ENCODE peak calls at places on chromosomes 16 and 17, in four cellular contexts. One of them, this sample, is unnamed. For H3K4me1, the result is how much of the 10 kb centered on the place peaks cover.

GRCh38 chr17:41442772-41443171 is 2.0 kb upstream of the KRT38 start:
- DNase-seq in thoracic aorta: no peak
- DNase-seq in fibroblast of lung: peak
- DNase-seq in CD4-positive, CD25-positive, alpha-beta regulatory T cell: no peak
- DNase-seq in this sample: no peak

GRCh38 chr17:39966771-39967170 is 4.0 kb downstream of the GSDMA start:
- DNase-seq in thoracic aorta: no peak
- DNase-seq in fibroblast of lung: no peak
- DNase-seq in CD4-positive, CD25-positive, alpha-beta regulatory T cell: no peak
- DNase-seq in this sample: no peak

GRCh38 chr16:65375651-65376050 is 253.8 kb upstream of the CDH11 start:
- DNase-seq in thoracic aorta: no peak
- DNase-seq in fibroblast of lung: peak
- DNase-seq in CD4-positive, CD25-positive, alpha-beta regulatory T cell: no peak
- DNase-seq in this sample: no peak

GRCh38 chr16:23296994-23297393 is 5.1 kb upstream of the SCNN1B start:
- DNase-seq in thoracic aorta: no peak
- DNase-seq in fibroblast of lung: no peak
- DNase-seq in CD4-positive, CD25-positive, alpha-beta regulatory T cell: no peak
- DNase-seq in this sample: no peak

GRCh38 chr16:21060027-21060510 is 90.6 kb downstream of the DNAH3 start:
- DNase-seq in thoracic aorta: no peak
- DNase-seq in fibroblast of lung: no peak
- DNase-seq in CD4-positive, CD25-positive, alpha-beta regulatory T cell: no peak
- DNase-seq in this sample: no peak

GRCh38 chr16:30061195-30061554 is 4.4 kb upstream of the ALDOA start:
- DNase-seq in thoracic aorta: no peak
- DNase-seq in fibroblast of lung: no peak
- DNase-seq in CD4-positive, CD25-positive, alpha-beta regulatory T cell: no peak
- DNase-seq in this sample: no peak

GRCh38 chr16:1643521-1643920 is 31.4 kb downstream of the CRAMP1 start:
- DNase-seq in thoracic aorta: no peak
- DNase-seq in fibroblast of lung: no peak
- DNase-seq in CD4-positive, CD25-positive, alpha-beta regulatory T cell: no peak
- DNase-seq in this sample: no peak

GRCh38 chr16:47316686-47317085 is 144.2 kb downstream of the ITFG1 start:
- DNase-seq in thoracic aorta: no peak
- DNase-seq in fibroblast of lung: no peak
- DNase-seq in CD4-positive, CD25-positive, alpha-beta regulatory T cell: no peak
- DNase-seq in this sample: no peak

GRCh38 chr17:41618341-41619161 is 5.8 kb downstream of the KRT17 start:
- DNase-seq in thoracic aorta: no peak
- DNase-seq in fibroblast of lung: no peak
- DNase-seq in CD4-positive, CD25-positive, alpha-beta regulatory T cell: no peak
- DNase-seq in this sample: no peak

GRCh38 chr16:53937068-53937614 is 233.2 kb downstream of the FTO start:
- DNase-seq in thoracic aorta: no peak
- DNase-seq in fibroblast of lung: no peak
- DNase-seq in CD4-positive, CD25-positive, alpha-beta regulatory T cell: no peak
- DNase-seq in this sample: no peak

GRCh38 chr17:33940769-33941168 is 314.3 kb upstream of the CCL2 start:
- DNase-seq in thoracic aorta: no peak
- DNase-seq in fibroblast of lung: peak
- DNase-seq in CD4-positive, CD25-positive, alpha-beta regulatory T cell: no peak
- DNase-seq in this sample: no peak

GRCh38 chr16:20624882-20625807 is 49.0 kb upstream of the ACSM2B start:
- DNase-seq in thoracic aorta: no peak
- DNase-seq in fibroblast of lung: no peak
- DNase-seq in CD4-positive, CD25-positive, alpha-beta regulatory T cell: no peak
- DNase-seq in this sample: no peak

GRCh38 chr17:48641541-48642058 is 15.4 kb upstream of the HOXB9 start:
- DNase-seq in thoracic aorta: no peak
- DNase-seq in fibroblast of lung: no peak
- DNase-seq in CD4-positive, CD25-positive, alpha-beta regulatory T cell: no peak
- DNase-seq in this sample: no peak

GRCh38 chr17:79610151-79610645 is 653 bp downstream of the RBFOX3 start:
- DNase-seq in thoracic aorta: no peak
- DNase-seq in fibroblast of lung: no peak
- DNase-seq in CD4-positive, CD25-positive, alpha-beta regulatory T cell: no peak
- DNase-seq in this sample: no peak

GRCh38 chr17:58626905-58627304 is 64.9 kb downstream of the TEX14 start:
- DNase-seq in thoracic aorta: no peak
- DNase-seq in fibroblast of lung: no peak
- DNase-seq in CD4-positive, CD25-positive, alpha-beta regulatory T cell: no peak
- DNase-seq in this sample: no peak

GRCh38 chr17:67999291-67999911 is 3.1 kb upstream of the C17orf58 start:
- DNase-seq in thoracic aorta: no peak
- DNase-seq in fibroblast of lung: peak
- DNase-seq in CD4-positive, CD25-positive, alpha-beta regulatory T cell: no peak
- DNase-seq in this sample: no peak

GRCh38 chr17:78048346-78049292 is 79.9 kb downstream of the TMC6 start:
- DNase-seq in thoracic aorta: no peak
- DNase-seq in fibroblast of lung: no peak
- DNase-seq in CD4-positive, CD25-positive, alpha-beta regulatory T cell: no peak
- DNase-seq in this sample: no peak

GRCh38 chr16:57128787-57129389 is 36.5 kb downstream of the CPNE2 start:
- DNase-seq in thoracic aorta: no peak
- DNase-seq in fibroblast of lung: no peak
- DNase-seq in CD4-positive, CD25-positive, alpha-beta regulatory T cell: peak
- DNase-seq in this sample: peak

GRCh38 chr16:69741519-69741918 is 13.2 kb downstream of the NOB1 start:
- DNase-seq in thoracic aorta: no peak
- DNase-seq in fibroblast of lung: peak
- DNase-seq in CD4-positive, CD25-positive, alpha-beta regulatory T cell: no peak
- DNase-seq in this sample: no peak

GRCh38 chr16:73329363-73330306 is 281.7 kb upstream of the ZFHX3 start:
- DNase-seq in thoracic aorta: no peak
- DNase-seq in fibroblast of lung: peak
- DNase-seq in CD4-positive, CD25-positive, alpha-beta regulatory T cell: no peak
- DNase-seq in this sample: no peak

GRCh38 chr16:88014201-88014781 is 63.1 kb downstream of the BANP start:
- DNase-seq in thoracic aorta: no peak
- DNase-seq in fibroblast of lung: peak
- DNase-seq in CD4-positive, CD25-positive, alpha-beta regulatory T cell: no peak
- DNase-seq in this sample: no peak

GRCh38 chr16:8155275-8155674 is 435.0 kb downstream of the TMEM114 start:
- DNase-seq in thoracic aorta: no peak
- DNase-seq in fibroblast of lung: no peak
- DNase-seq in CD4-positive, CD25-positive, alpha-beta regulatory T cell: no peak
- DNase-seq in this sample: no peak

GRCh38 chr16:87465306-87465705 is 27.5 kb downstream of the ZCCHC14 start:
- DNase-seq in thoracic aorta: peak
- DNase-seq in fibroblast of lung: peak
- DNase-seq in CD4-positive, CD25-positive, alpha-beta regulatory T cell: no peak
- DNase-seq in this sample: no peak

GRCh38 chr17:28189667-28190066 is 129.3 kb upstream of the TMEM97 start:
- DNase-seq in thoracic aorta: no peak
- DNase-seq in fibroblast of lung: no peak
- DNase-seq in CD4-positive, CD25-positive, alpha-beta regulatory T cell: no peak
- DNase-seq in this sample: no peak

GRCh38 chr16:25222959-25223358 is 6.2 kb downstream of the AQP8 start:
- DNase-seq in thoracic aorta: no peak
- DNase-seq in fibroblast of lung: no peak
- DNase-seq in CD4-positive, CD25-positive, alpha-beta regulatory T cell: no peak
- DNase-seq in this sample: no peak

GRCh38 chr17:75078097-75079022 is 9.4 kb upstream of the SLC16A5 start:
- DNase-seq in thoracic aorta: no peak
- DNase-seq in fibroblast of lung: peak
- DNase-seq in CD4-positive, CD25-positive, alpha-beta regulatory T cell: no peak
- DNase-seq in this sample: no peak

GRCh38 chr16:68396481-68396880 is 51.8 kb downstream of the SMPD3 start:
- DNase-seq in thoracic aorta: no peak
- DNase-seq in fibroblast of lung: peak
- DNase-seq in CD4-positive, CD25-positive, alpha-beta regulatory T cell: peak
- DNase-seq in this sample: peak

GRCh38 chr16:84773312-84773711 is 46.5 kb upstream of the CRISPLD2 start:
- DNase-seq in thoracic aorta: no peak
- DNase-seq in fibroblast of lung: no peak
- DNase-seq in CD4-positive, CD25-positive, alpha-beta regulatory T cell: no peak
- DNase-seq in this sample: no peak

GRCh38 chr16:1534021-1535020 is 855 bp downstream of the TMEM204 start:
- DNase-seq in thoracic aorta: no peak
- DNase-seq in fibroblast of lung: no peak
- DNase-seq in CD4-positive, CD25-positive, alpha-beta regulatory T cell: no peak
- DNase-seq in this sample: no peak

GRCh38 chr16:57618306-57619132 is 9.9 kb upstream of the ADGRG1 start:
- DNase-seq in thoracic aorta: no peak
- DNase-seq in fibroblast of lung: no peak
- DNase-seq in CD4-positive, CD25-positive, alpha-beta regulatory T cell: no peak
- DNase-seq in this sample: no peak

GRCh38 chr16:1121601-1122000 is 25.6 kb upstream of the C1QTNF8 start:
- DNase-seq in thoracic aorta: no peak
- DNase-seq in fibroblast of lung: no peak
- DNase-seq in CD4-positive, CD25-positive, alpha-beta regulatory T cell: no peak
- DNase-seq in this sample: no peak

GRCh38 chr16:75732871-75733270 is 6.6 kb upstream of the CPHXL start:
- DNase-seq in thoracic aorta: no peak
- DNase-seq in fibroblast of lung: no peak
- DNase-seq in CD4-positive, CD25-positive, alpha-beta regulatory T cell: no peak
- DNase-seq in this sample: no peak

GRCh38 chr17:64572682-64573154 is 65.9 kb downstream of the CEP95 start:
- DNase-seq in thoracic aorta: no peak
- DNase-seq in fibroblast of lung: peak
- DNase-seq in CD4-positive, CD25-positive, alpha-beta regulatory T cell: peak
- DNase-seq in this sample: peak

DNA sequence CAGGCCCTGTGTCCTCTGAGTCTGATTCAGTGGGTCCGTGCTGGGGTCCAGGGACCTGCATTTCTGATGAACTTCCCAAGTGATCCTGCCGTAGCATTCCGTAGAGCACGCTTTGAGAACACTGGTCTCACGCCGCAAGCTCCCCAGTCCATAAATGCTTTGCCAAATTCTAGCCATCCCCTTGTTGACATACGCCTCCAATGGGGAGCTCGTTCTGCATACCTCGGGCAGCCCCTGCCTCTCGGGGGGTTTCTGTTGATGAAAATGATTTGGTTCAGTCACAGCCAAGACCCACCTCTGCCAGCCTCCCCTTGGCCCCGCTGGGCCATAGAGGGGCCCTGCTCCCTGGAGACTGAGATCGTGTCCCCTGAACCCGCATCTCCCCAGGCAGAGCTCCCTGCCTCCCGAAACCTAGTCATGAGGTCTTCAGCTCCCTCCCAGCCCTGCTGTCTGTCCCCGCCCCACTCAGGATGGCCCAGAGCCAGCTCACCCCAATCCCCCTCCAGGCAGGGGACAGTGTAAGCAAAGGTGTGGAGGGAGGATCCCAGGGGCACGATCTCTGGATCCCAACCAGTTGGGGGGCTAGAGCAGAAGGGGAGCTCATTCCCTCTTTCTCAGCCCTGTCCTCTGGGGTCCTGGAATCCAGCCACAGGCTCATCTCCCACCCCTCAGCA is 16.2 kb upstream of the SPNS2 start:
- DNase-seq in thoracic aorta: no peak
- DNase-seq in fibroblast of lung: no peak
- DNase-seq in CD4-positive, CD25-positive, alpha-beta regulatory T cell: no peak
- DNase-seq in this sample: no peak
- H3K4me3 ChIP-seq in thoracic aorta: no peak
- H3K4me3 ChIP-seq in fibroblast of lung: no peak
- H3K4me3 ChIP-seq in CD4-positive, CD25-positive, alpha-beta regulatory T cell: no peak
- H3K4me3 ChIP-seq in this sample: no peak

GRCh38 chr17:1110844-1111598 is 68.8 kb downstream of the ABR start:
- DNase-seq in thoracic aorta: peak
- DNase-seq in fibroblast of lung: peak
- DNase-seq in CD4-positive, CD25-positive, alpha-beta regulatory T cell: no peak
- DNase-seq in this sample: peak
- H3K4me1 ChIP-seq in thoracic aorta: under half
- H3K4me1 ChIP-seq in fibroblast of lung: under half
- H3K4me1 ChIP-seq in CD4-positive, CD25-positive, alpha-beta regulatory T cell: under half
- H3K4me1 ChIP-seq in this sample: under half

GRCh38 chr17:50207792-50208567 is 6.5 kb upstream of the COL1A1 start:
- DNase-seq in thoracic aorta: no peak
- DNase-seq in fibroblast of lung: no peak
- DNase-seq in CD4-positive, CD25-positive, alpha-beta regulatory T cell: no peak
- DNase-seq in this sample: no peak

GRCh38 chr17:50209472-50210248 is 8.2 kb upstream of the COL1A1 start:
- DNase-seq in thoracic aorta: peak
- DNase-seq in fibroblast of lung: peak
- DNase-seq in CD4-positive, CD25-positive, alpha-beta regulatory T cell: no peak
- DNase-seq in this sample: peak

GRCh38 chr17:50209133-50209471 is 7.7 kb upstream of the COL1A1 start:
- DNase-seq in thoracic aorta: no peak
- DNase-seq in fibroblast of lung: no peak
- DNase-seq in CD4-positive, CD25-positive, alpha-beta regulatory T cell: no peak
- DNase-seq in this sample: no peak

GRCh38 chr17:50207318-50207717 is 5.9 kb upstream of the COL1A1 start:
- DNase-seq in thoracic aorta: no peak
- DNase-seq in fibroblast of lung: no peak
- DNase-seq in CD4-positive, CD25-positive, alpha-beta regulatory T cell: no peak
- DNase-seq in this sample: no peak

DNA sequence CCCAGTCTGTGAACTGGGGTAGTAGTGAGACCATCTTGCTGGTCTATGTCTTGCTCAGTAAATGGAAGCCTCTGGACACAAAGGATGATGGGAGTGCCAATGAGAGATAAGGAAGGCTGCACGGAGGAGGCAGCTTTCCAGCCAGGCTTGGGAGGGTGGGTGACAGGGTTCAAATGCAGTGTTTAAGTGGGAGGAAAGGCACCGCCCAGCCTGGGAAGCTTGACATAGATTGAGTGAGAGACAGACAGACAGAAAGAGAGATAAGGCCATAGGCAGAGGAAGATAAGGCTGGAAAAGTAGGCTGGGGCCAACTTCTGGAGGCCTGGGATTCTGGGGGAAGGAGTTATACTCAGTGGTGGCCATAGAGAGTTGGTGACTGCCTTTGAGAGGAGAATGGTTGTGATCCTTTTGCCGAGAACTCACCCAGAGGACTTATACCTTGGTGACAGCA is 7.2 kb upstream of the COL1A1 start:
- DNase-seq in thoracic aorta: no peak
- DNase-seq in fibroblast of lung: no peak
- DNase-seq in CD4-positive, CD25-positive, alpha-beta regulatory T cell: no peak
- DNase-seq in this sample: no peak
- H3K27ac ChIP-seq in thoracic aorta: peak
- H3K27ac ChIP-seq in fibroblast of lung: peak
- H3K27ac ChIP-seq in CD4-positive, CD25-positive, alpha-beta regulatory T cell: no peak
- H3K27ac ChIP-seq in this sample: no peak

GRCh38 chr17:76492989-76493501 is 8.2 kb downstream of the RHBDF2 start:
- DNase-seq in thoracic aorta: no peak
- DNase-seq in fibroblast of lung: peak
- DNase-seq in CD4-positive, CD25-positive, alpha-beta regulatory T cell: no peak
- DNase-seq in this sample: peak

GRCh38 chr17:76491271-76492184 is 9.7 kb downstream of the RHBDF2 start:
- DNase-seq in thoracic aorta: no peak
- DNase-seq in fibroblast of lung: no peak
- DNase-seq in CD4-positive, CD25-positive, alpha-beta regulatory T cell: no peak
- DNase-seq in this sample: no peak

GRCh38 chr17:76492250-76492988 is 8.8 kb downstream of the RHBDF2 start:
- DNase-seq in thoracic aorta: no peak
- DNase-seq in fibroblast of lung: no peak
- DNase-seq in CD4-positive, CD25-positive, alpha-beta regulatory T cell: no peak
- DNase-seq in this sample: no peak

GRCh38 chr17:76495663-76496400 is 5.4 kb downstream of the RHBDF2 start:
- DNase-seq in thoracic aorta: no peak
- DNase-seq in fibroblast of lung: no peak
- DNase-seq in CD4-positive, CD25-positive, alpha-beta regulatory T cell: no peak
- DNase-seq in this sample: no peak

GRCh38 chr17:76493505-76494167 is 7.6 kb downstream of the RHBDF2 start:
- DNase-seq in thoracic aorta: no peak
- DNase-seq in fibroblast of lung: no peak
- DNase-seq in CD4-positive, CD25-positive, alpha-beta regulatory T cell: no peak
- DNase-seq in this sample: peak
- H3K4me3 ChIP-seq in thoracic aorta: peak
- H3K4me3 ChIP-seq in fibroblast of lung: no peak
- H3K4me3 ChIP-seq in CD4-positive, CD25-positive, alpha-beta regulatory T cell: no peak
- H3K4me3 ChIP-seq in this sample: peak